ENCODE peak calls at places on chromosomes 3 and 15, in five cellular contexts. One of them, this sample, is unnamed.

GRCh38 chr15:32794973-32795372 is 77.2 kb downstream of the GREM1 start:
- DNase-seq in A549: no peak
- DNase-seq in stomach: no peak
- DNase-seq in IMR-90: peak; percentile 29
- DNase-seq in hepatocyte: no peak
- DNase-seq in this sample: no peak

GRCh38 chr3:146550743-146551510 is 6.5 kb upstream of the PLSCR1 start:
- DNase-seq in IMR-90: peak; percentile 96
- DNase-seq in A549: peak; percentile 21
- DNase-seq in stomach: no peak
- DNase-seq in hepatocyte: peak; percentile 63
- DNase-seq in this sample: peak; percentile 89

GRCh38 chr15:40064231-40064894 is 25.4 kb upstream of the SRP14 start:
- DNase-seq in hepatocyte: no peak
- DNase-seq in IMR-90: peak; percentile 73
- DNase-seq in A549: peak; percentile 73
- DNase-seq in stomach: no peak
- DNase-seq in this sample: peak; percentile 56

GRCh38 chr3:186915808-186916796 is 14.2 kb upstream of the ST6GAL1 start:
- DNase-seq in A549: no peak
- DNase-seq in IMR-90: no peak
- DNase-seq in stomach: no peak
- DNase-seq in hepatocyte: no peak
- DNase-seq in this sample: no peak

GRCh38 chr3:60463655-60464054 is 787.6 kb downstream of the FHIT start:
- DNase-seq in A549: no peak
- DNase-seq in stomach: no peak
- DNase-seq in IMR-90: no peak
- DNase-seq in hepatocyte: no peak
- DNase-seq in this sample: no peak

GRCh38 chr15:93162560-93162959 is 73.5 kb upstream of the RGMA start:
- DNase-seq in hepatocyte: no peak
- DNase-seq in IMR-90: no peak
- DNase-seq in stomach: no peak
- DNase-seq in A549: no peak
- DNase-seq in this sample: no peak

GRCh38 chr3:100030346-100030745 is 84.0 kb downstream of the FILIP1L start:
- DNase-seq in IMR-90: peak; percentile 53
- DNase-seq in stomach: no peak
- DNase-seq in A549: no peak
- DNase-seq in hepatocyte: no peak
- DNase-seq in this sample: no peak

GRCh38 chr3:126540342-126540849 is 16.4 kb downstream of the CHST13 start:
- DNase-seq in hepatocyte: peak; percentile 52
- DNase-seq in stomach: no peak
- DNase-seq in IMR-90: peak; percentile 93
- DNase-seq in A549: peak; percentile 33
- DNase-seq in this sample: no peak

GRCh38 chr3:43423634-43424033 is 137.3 kb downstream of the SNRK start:
- DNase-seq in IMR-90: no peak
- DNase-seq in A549: no peak
- DNase-seq in stomach: no peak
- DNase-seq in hepatocyte: no peak
- DNase-seq in this sample: no peak

GRCh38 chr3:177211503-177212277 is 14.4 kb upstream of the TBL1XR1 start:
- DNase-seq in hepatocyte: peak; percentile 70
- DNase-seq in A549: peak; percentile 74
- DNase-seq in IMR-90: no peak
- DNase-seq in stomach: peak; percentile 90
- DNase-seq in this sample: no peak

GRCh38 chr3:37751967-37752660 is 109.6 kb upstream of the CTDSPL start:
- DNase-seq in IMR-90: no peak
- DNase-seq in A549: no peak
- DNase-seq in stomach: no peak
- DNase-seq in hepatocyte: peak; percentile 36
- DNase-seq in this sample: no peak

GRCh38 chr15:77969055-77969454 is 108.5 kb downstream of the TBC1D2B start:
- DNase-seq in hepatocyte: no peak
- DNase-seq in IMR-90: no peak
- DNase-seq in stomach: no peak
- DNase-seq in A549: no peak
- DNase-seq in this sample: no peak

GRCh38 chr3:72523409-72524172 is 324.7 kb downstream of the SHQ1 start:
- DNase-seq in IMR-90: no peak
- DNase-seq in hepatocyte: no peak
- DNase-seq in A549: no peak
- DNase-seq in stomach: no peak
- DNase-seq in this sample: no peak

GRCh38 chr3:140258222-140258724 is 323.3 kb downstream of the CLSTN2 start:
- DNase-seq in IMR-90: no peak
- DNase-seq in hepatocyte: no peak
- DNase-seq in stomach: no peak
- DNase-seq in A549: no peak
- DNase-seq in this sample: no peak

GRCh38 chr15:85551221-85551832 is 170.9 kb downstream of the AKAP13 start:
- DNase-seq in IMR-90: peak; percentile 17
- DNase-seq in stomach: no peak
- DNase-seq in A549: no peak
- DNase-seq in hepatocyte: peak; percentile 30
- DNase-seq in this sample: no peak

GRCh38 chr15:48865387-48866079 is 12.4 kb upstream of the EID1 start:
- DNase-seq in IMR-90: peak; percentile 71
- DNase-seq in stomach: no peak
- DNase-seq in hepatocyte: peak; percentile 14
- DNase-seq in A549: no peak
- DNase-seq in this sample: no peak

GRCh38 chr15:31024979-31025378 is 33.6 kb upstream of the MTMR10 start:
- DNase-seq in hepatocyte: peak; percentile 57
- DNase-seq in IMR-90: peak; percentile 49
- DNase-seq in A549: no peak
- DNase-seq in stomach: no peak
- DNase-seq in this sample: no peak

GRCh38 chr15:67531379-67532059 is 10.6 kb downstream of the C15orf61 start:
- DNase-seq in hepatocyte: no peak
- DNase-seq in stomach: no peak
- DNase-seq in A549: no peak
- DNase-seq in IMR-90: peak; percentile 80
- DNase-seq in this sample: no peak

GRCh38 chr3:119380697-119381096 is 82.7 kb downstream of the TMEM39A start:
- DNase-seq in IMR-90: peak; percentile 11
- DNase-seq in stomach: no peak
- DNase-seq in A549: peak; percentile 45
- DNase-seq in hepatocyte: peak; percentile 28
- DNase-seq in this sample: no peak

GRCh38 chr3:62939707-62940106 is 64.5 kb upstream of the CADPS start:
- DNase-seq in stomach: no peak
- DNase-seq in IMR-90: no peak
- DNase-seq in hepatocyte: no peak
- DNase-seq in A549: no peak
- DNase-seq in this sample: no peak

GRCh38 chr3:31039145-31039544 is 144.7 kb upstream of the GADL1 start:
- DNase-seq in IMR-90: no peak
- DNase-seq in A549: no peak
- DNase-seq in stomach: no peak
- DNase-seq in hepatocyte: no peak
- DNase-seq in this sample: no peak

GRCh38 chr15:80170596-80170995 is 17.8 kb downstream of the FAH start:
- DNase-seq in hepatocyte: no peak
- DNase-seq in A549: no peak
- DNase-seq in stomach: no peak
- DNase-seq in IMR-90: no peak
- DNase-seq in this sample: no peak

GRCh38 chr15:28923726-28924280 is 38.0 kb downstream of the APBA2 start:
- DNase-seq in stomach: no peak
- DNase-seq in IMR-90: no peak
- DNase-seq in A549: no peak
- DNase-seq in hepatocyte: no peak
- DNase-seq in this sample: no peak

GRCh38 chr15:74517096-74517495 is 23.9 kb upstream of the ARID3B start:
- DNase-seq in IMR-90: no peak
- DNase-seq in hepatocyte: no peak
- DNase-seq in stomach: no peak
- DNase-seq in A549: no peak
- DNase-seq in this sample: no peak

GRCh38 chr3:156750191-156750873 is 75.8 kb upstream of the LEKR1 start:
- DNase-seq in stomach: no peak
- DNase-seq in IMR-90: peak; percentile 65
- DNase-seq in A549: no peak
- DNase-seq in hepatocyte: no peak
- DNase-seq in this sample: peak; percentile 45

GRCh38 chr15:90231028-90232017 is 2.4 kb downstream of the CIB1 start:
- DNase-seq in stomach: peak; percentile 70
- DNase-seq in hepatocyte: no peak
- DNase-seq in IMR-90: no peak
- DNase-seq in A549: no peak
- DNase-seq in this sample: no peak

GRCh38 chr3:71672302-71672701 is 52.9 kb downstream of the EIF4E3 start:
- DNase-seq in stomach: no peak
- DNase-seq in hepatocyte: no peak
- DNase-seq in IMR-90: no peak
- DNase-seq in A549: no peak
- DNase-seq in this sample: no peak

GRCh38 chr3:32850226-32850625 is 32.4 kb downstream of the TRIM71 start:
- DNase-seq in A549: no peak
- DNase-seq in IMR-90: no peak
- DNase-seq in hepatocyte: no peak
- DNase-seq in stomach: no peak
- DNase-seq in this sample: no peak

GRCh38 chr15:100593431-100593830 is 8.6 kb downstream of the LINS1 start:
- DNase-seq in A549: no peak
- DNase-seq in IMR-90: no peak
- DNase-seq in hepatocyte: no peak
- DNase-seq in stomach: no peak
- DNase-seq in this sample: no peak

GRCh38 chr15:100592898-100593297 is 9.1 kb downstream of the LINS1 start:
- DNase-seq in IMR-90: peak; percentile 71
- DNase-seq in stomach: no peak
- DNase-seq in A549: no peak
- DNase-seq in hepatocyte: no peak
- DNase-seq in this sample: no peak

GRCh38 chr15:100591835-100592234 is 10.1 kb downstream of the LINS1 start:
- DNase-seq in A549: no peak
- DNase-seq in hepatocyte: no peak
- DNase-seq in IMR-90: no peak
- DNase-seq in stomach: no peak
- DNase-seq in this sample: no peak

DNA sequence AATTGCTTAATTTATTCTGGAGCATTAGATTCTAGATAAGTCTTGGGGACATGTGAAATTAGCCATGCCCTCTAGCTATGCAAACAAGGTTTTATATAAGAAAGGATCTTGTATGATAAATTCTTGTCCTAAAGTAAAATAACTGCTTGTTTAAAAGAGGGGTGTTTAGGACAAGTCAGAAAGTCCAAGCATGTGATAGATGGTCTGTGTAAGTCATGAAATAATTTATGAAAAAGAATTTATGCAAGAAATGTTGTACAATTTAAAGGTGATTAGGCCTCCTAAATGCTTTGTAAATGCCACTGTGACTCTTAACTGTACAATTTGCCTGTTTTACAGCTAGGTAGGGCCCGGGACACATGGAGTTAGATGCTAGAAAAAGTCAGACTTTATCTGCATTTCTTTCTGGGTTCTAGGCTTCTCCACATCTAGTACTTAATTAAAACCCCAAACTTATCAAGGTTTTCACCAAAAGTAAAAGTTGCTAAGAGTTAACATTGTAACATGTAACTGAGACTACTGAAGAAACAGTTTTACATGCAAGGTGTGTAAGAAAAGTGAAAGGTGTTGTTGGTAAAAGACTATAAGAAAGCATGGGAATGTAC is 13.2 kb downstream of the LINS1 start:
- DNase-seq in stomach: no peak
- DNase-seq in A549: peak; percentile 52
- DNase-seq in hepatocyte: no peak
- DNase-seq in IMR-90: peak; percentile 11
- DNase-seq in this sample: peak; percentile 8
- H3K9me3 ChIP-seq in stomach: peaks cover 7% of the 10 kb centered on the region
- H3K9me3 ChIP-seq in A549: peaks cover 28% of the 10 kb centered on the region
- H3K9me3 ChIP-seq in hepatocyte: peaks cover 20% of the 10 kb centered on the region
- H3K9me3 ChIP-seq in IMR-90: peaks cover 6% of the 10 kb centered on the region
- H3K9me3 ChIP-seq in this sample: peaks cover 3% of the 10 kb centered on the region

GRCh38 chr3:189632238-189632637 is 1.0 kb downstream of the TP63 start:
- DNase-seq in IMR-90: no peak
- DNase-seq in stomach: no peak
- DNase-seq in A549: peak; percentile 11
- DNase-seq in hepatocyte: no peak
- DNase-seq in this sample: no peak

GRCh38 chr3:189630667-189631372 is 369 bp upstream of the TP63 start:
- DNase-seq in A549: peak; percentile 88
- DNase-seq in IMR-90: no peak
- DNase-seq in hepatocyte: no peak
- DNase-seq in stomach: no peak
- DNase-seq in this sample: no peak

GRCh38 chr3:189629803-189630455 is 1.3 kb upstream of the TP63 start:
- DNase-seq in stomach: peak; percentile 45
- DNase-seq in IMR-90: no peak
- DNase-seq in A549: peak; percentile 35
- DNase-seq in hepatocyte: no peak
- DNase-seq in this sample: peak; percentile 64

GRCh38 chr3:189631409-189631808 is 220 bp downstream of the TP63 start:
- DNase-seq in stomach: no peak
- DNase-seq in IMR-90: no peak
- DNase-seq in hepatocyte: no peak
- DNase-seq in A549: no peak
- DNase-seq in this sample: no peak

DNA sequence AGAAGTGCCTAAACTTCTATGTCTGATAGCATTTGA is at the start of gene TP63:
- DNase-seq in stomach: no peak
- DNase-seq in IMR-90: no peak
- DNase-seq in hepatocyte: no peak
- DNase-seq in A549: no peak
- DNase-seq in this sample: no peak
- H3K4me3 ChIP-seq in stomach: no peak within 1 kb of the TSS
- H3K4me3 ChIP-seq in IMR-90: no peak within 1 kb of the TSS
- H3K4me3 ChIP-seq in hepatocyte: no peak within 1 kb of the TSS
- H3K4me3 ChIP-seq in A549: peak within 1 kb of the TSS; percentile 41
- H3K4me3 ChIP-seq in this sample: no peak within 1 kb of the TSS

GRCh38 chr3:44571024-44571423 is 13.7 kb upstream of the ZNF660 start:
- DNase-seq in hepatocyte: no peak
- DNase-seq in IMR-90: no peak
- DNase-seq in A549: no peak
- DNase-seq in stomach: no peak
- DNase-seq in this sample: no peak
- H3K9me3 ChIP-seq in hepatocyte: peaks cover 15% of the 10 kb centered on the region
- H3K9me3 ChIP-seq in IMR-90: peaks cover 18% of the 10 kb centered on the region
- H3K9me3 ChIP-seq in A549: peaks cover 10% of the 10 kb centered on the region
- H3K9me3 ChIP-seq in stomach: peaks cover 7% of the 10 kb centered on the region
- H3K9me3 ChIP-seq in this sample: no peaks in the 10 kb centered on the region

DNA sequence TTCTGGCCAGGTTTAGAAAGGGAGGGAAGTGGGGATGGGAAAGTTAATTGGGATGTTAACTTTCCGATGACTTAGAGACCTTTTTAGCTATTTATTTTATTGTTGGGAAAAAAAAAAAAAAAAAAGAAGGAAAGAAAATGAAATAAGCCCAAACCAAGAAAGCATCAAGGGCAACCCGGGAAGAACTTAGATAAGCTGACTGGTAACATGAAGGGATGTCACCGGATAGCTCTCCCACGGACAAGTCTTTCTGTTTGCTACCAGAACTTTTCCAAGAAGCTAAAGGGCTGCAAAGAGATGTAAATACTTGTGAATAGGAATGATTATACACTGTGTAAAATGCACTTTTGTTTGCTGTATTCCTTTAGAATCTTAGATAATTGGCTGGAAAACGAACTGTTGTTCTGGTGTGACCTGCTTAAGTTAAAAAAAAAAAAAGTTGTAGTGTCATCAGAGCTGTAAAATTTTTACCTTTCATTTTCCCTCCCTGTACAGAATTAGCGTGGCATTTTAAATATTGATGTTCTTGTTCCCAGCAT is 2.8 kb downstream of the FOXB1 start:
- DNase-seq in hepatocyte: no peak
- DNase-seq in A549: no peak
- DNase-seq in IMR-90: no peak
- DNase-seq in stomach: no peak
- DNase-seq in this sample: no peak
- H3K4me3 ChIP-seq in hepatocyte: peak overlapping the region; percentile 15
- H3K4me3 ChIP-seq in A549: peak overlapping the region; percentile 47
- H3K4me3 ChIP-seq in IMR-90: peak overlapping the region; percentile 50
- H3K4me3 ChIP-seq in stomach: peak overlapping the region; percentile 49
- H3K4me3 ChIP-seq in this sample: no peak overlapping the region